ENCODE peak calls at places on chromosomes 12 and 14, in five cellular contexts. One of them, this sample, is unnamed. For H3K4me1, the result is how much of the 10 kb centered on the place peaks cover.

GRCh38 chr14:86334355-86334754 is 804.4 kb downstream of the FLRT2 start:
- DNase-seq in psoas muscle: no peak
- DNase-seq in cardiac muscle cell: no peak
- DNase-seq in CD8-positive, alpha-beta memory T cell: no peak
- DNase-seq in pancreas: no peak
- DNase-seq in this sample: no peak

GRCh38 chr12:120247183-120247582 is 18.3 kb downstream of the PXN start:
- DNase-seq in psoas muscle: no peak
- DNase-seq in cardiac muscle cell: no peak
- DNase-seq in CD8-positive, alpha-beta memory T cell: no peak
- DNase-seq in pancreas: no peak
- DNase-seq in this sample: no peak

GRCh38 chr14:50040905-50041465 is 75.4 kb downstream of the VCPKMT start:
- DNase-seq in psoas muscle: no peak
- DNase-seq in cardiac muscle cell: no peak
- DNase-seq in CD8-positive, alpha-beta memory T cell: no peak
- DNase-seq in pancreas: no peak
- DNase-seq in this sample: no peak

GRCh38 chr14:92599786-92600185 is 86.2 kb downstream of the RIN3 start:
- DNase-seq in psoas muscle: no peak
- DNase-seq in cardiac muscle cell: no peak
- DNase-seq in CD8-positive, alpha-beta memory T cell: no peak
- DNase-seq in pancreas: no peak
- DNase-seq in this sample: no peak

GRCh38 chr12:122366685-122367475 is 55.6 kb downstream of the CLIP1 start:
- DNase-seq in psoas muscle: peak
- DNase-seq in cardiac muscle cell: no peak
- DNase-seq in CD8-positive, alpha-beta memory T cell: no peak
- DNase-seq in pancreas: no peak
- DNase-seq in this sample: no peak

GRCh38 chr12:28191018-28191595 is 851 bp downstream of the CCDC91 start:
- DNase-seq in psoas muscle: peak
- DNase-seq in cardiac muscle cell: no peak
- DNase-seq in CD8-positive, alpha-beta memory T cell: peak
- DNase-seq in pancreas: peak
- DNase-seq in this sample: no peak

GRCh38 chr12:19922687-19923086 is 445.6 kb upstream of the PDE3A start:
- DNase-seq in psoas muscle: no peak
- DNase-seq in cardiac muscle cell: no peak
- DNase-seq in CD8-positive, alpha-beta memory T cell: no peak
- DNase-seq in pancreas: no peak
- DNase-seq in this sample: no peak

GRCh38 chr12:122166422-122167327 is 7.3 kb downstream of the IL31 start:
- DNase-seq in psoas muscle: no peak
- DNase-seq in cardiac muscle cell: no peak
- DNase-seq in CD8-positive, alpha-beta memory T cell: peak
- DNase-seq in pancreas: no peak
- DNase-seq in this sample: no peak

GRCh38 chr12:29455087-29455486 is 42.4 kb downstream of the OVCH1 start:
- DNase-seq in psoas muscle: no peak
- DNase-seq in cardiac muscle cell: no peak
- DNase-seq in CD8-positive, alpha-beta memory T cell: no peak
- DNase-seq in pancreas: no peak
- DNase-seq in this sample: no peak

GRCh38 chr14:105050551-105050897 is 14.7 kb downstream of the GPR132 start:
- DNase-seq in psoas muscle: no peak
- DNase-seq in cardiac muscle cell: no peak
- DNase-seq in CD8-positive, alpha-beta memory T cell: no peak
- DNase-seq in pancreas: peak
- DNase-seq in this sample: no peak

GRCh38 chr12:107318554-107318803 is 225.1 kb upstream of the CRY1 start:
- DNase-seq in psoas muscle: no peak
- DNase-seq in cardiac muscle cell: no peak
- DNase-seq in CD8-positive, alpha-beta memory T cell: no peak
- DNase-seq in pancreas: no peak
- DNase-seq in this sample: no peak

GRCh38 chr12:27610380-27610779 is 85.9 kb upstream of the REP15 start:
- DNase-seq in psoas muscle: no peak
- DNase-seq in cardiac muscle cell: no peak
- DNase-seq in CD8-positive, alpha-beta memory T cell: no peak
- DNase-seq in pancreas: no peak
- DNase-seq in this sample: no peak

GRCh38 chr12:76878899-76879709 is at the start of gene CSRP2:
- DNase-seq in psoas muscle: peak
- DNase-seq in cardiac muscle cell: peak
- DNase-seq in CD8-positive, alpha-beta memory T cell: peak
- DNase-seq in pancreas: peak
- DNase-seq in this sample: peak

GRCh38 chr12:72448805-72449204 is 176.6 kb downstream of the TRHDE start:
- DNase-seq in psoas muscle: no peak
- DNase-seq in cardiac muscle cell: no peak
- DNase-seq in CD8-positive, alpha-beta memory T cell: no peak
- DNase-seq in pancreas: no peak
- DNase-seq in this sample: no peak

GRCh38 chr14:78605065-78605762 is 435.0 kb downstream of the NRXN3 start:
- DNase-seq in psoas muscle: no peak
- DNase-seq in cardiac muscle cell: no peak
- DNase-seq in CD8-positive, alpha-beta memory T cell: no peak
- DNase-seq in pancreas: no peak
- DNase-seq in this sample: no peak

GRCh38 chr12:3314306-3314663 is 176.7 kb upstream of the PRMT8 start:
- DNase-seq in psoas muscle: no peak
- DNase-seq in cardiac muscle cell: no peak
- DNase-seq in CD8-positive, alpha-beta memory T cell: no peak
- DNase-seq in pancreas: no peak
- DNase-seq in this sample: no peak

DNA sequence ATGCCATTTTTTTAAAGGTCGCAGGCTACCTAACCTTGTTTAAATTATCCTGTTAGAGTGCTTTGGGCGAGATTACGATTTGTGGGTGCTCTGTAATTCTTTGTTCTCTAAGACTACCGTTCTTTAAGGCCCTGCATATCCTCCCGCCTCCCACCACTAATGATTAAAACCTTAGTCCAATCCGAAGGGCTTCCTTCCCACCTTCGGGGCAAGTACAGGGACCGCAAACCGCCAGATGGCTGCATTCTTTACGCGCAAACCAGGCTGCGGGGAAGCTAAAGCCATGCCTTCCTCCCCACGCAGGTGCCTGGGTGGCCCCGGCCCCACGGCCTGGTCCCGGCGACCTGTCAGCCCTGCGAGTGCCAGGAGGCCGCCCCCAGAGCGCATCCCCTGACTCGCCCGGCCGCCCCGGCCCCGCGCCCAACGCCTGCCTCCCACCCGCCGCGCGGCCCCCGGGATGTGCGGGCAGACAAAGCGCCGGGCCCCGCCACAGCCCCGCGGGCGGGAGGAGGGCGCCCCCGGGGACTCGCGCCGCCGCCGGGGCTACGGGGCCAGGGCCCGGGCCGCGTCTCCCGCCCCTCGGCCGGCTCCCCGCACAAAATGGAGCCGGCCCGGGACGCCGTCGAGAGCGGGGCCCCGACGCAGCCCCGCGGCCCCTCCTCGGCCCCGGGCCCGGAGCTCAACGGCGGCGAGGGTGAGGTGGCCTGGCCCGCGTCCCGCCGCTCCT is 672 bp downstream of the NFYB start:
- DNase-seq in psoas muscle: peak
- DNase-seq in cardiac muscle cell: peak
- DNase-seq in CD8-positive, alpha-beta memory T cell: peak
- DNase-seq in pancreas: peak
- DNase-seq in this sample: peak
- H3K4me3 ChIP-seq in psoas muscle: peak
- H3K4me3 ChIP-seq in cardiac muscle cell: peak
- H3K4me3 ChIP-seq in CD8-positive, alpha-beta memory T cell: peak
- H3K4me3 ChIP-seq in pancreas: peak
- H3K4me3 ChIP-seq in this sample: peak

GRCh38 chr14:53955234-53955556 is 1.4 kb downstream of the BMP4 start:
- DNase-seq in psoas muscle: no peak
- DNase-seq in cardiac muscle cell: no peak
- DNase-seq in CD8-positive, alpha-beta memory T cell: no peak
- DNase-seq in pancreas: no peak
- DNase-seq in this sample: no peak
- H3K4me1 ChIP-seq in psoas muscle: under half
- H3K4me1 ChIP-seq in cardiac muscle cell: under half
- H3K4me1 ChIP-seq in CD8-positive, alpha-beta memory T cell: under half
- H3K4me1 ChIP-seq in pancreas: under half
- H3K4me1 ChIP-seq in this sample: under half

GRCh38 chr14:32985881-32986280 is 47.2 kb downstream of the NPAS3 start:
- DNase-seq in psoas muscle: no peak
- DNase-seq in cardiac muscle cell: no peak
- DNase-seq in CD8-positive, alpha-beta memory T cell: no peak
- DNase-seq in pancreas: no peak
- DNase-seq in this sample: peak
- H3K27ac ChIP-seq in psoas muscle: no peak
- H3K27ac ChIP-seq in cardiac muscle cell: no peak
- H3K27ac ChIP-seq in CD8-positive, alpha-beta memory T cell: no peak
- H3K27ac ChIP-seq in pancreas: no peak
- H3K27ac ChIP-seq in this sample: no peak

GRCh38 chr14:98167702-98168101 is 1104.3 kb downstream of the BCL11B start:
- DNase-seq in psoas muscle: no peak
- DNase-seq in cardiac muscle cell: no peak
- DNase-seq in CD8-positive, alpha-beta memory T cell: peak
- DNase-seq in pancreas: no peak
- DNase-seq in this sample: no peak
- H3K4me3 ChIP-seq in psoas muscle: no peak
- H3K4me3 ChIP-seq in cardiac muscle cell: no peak
- H3K4me3 ChIP-seq in CD8-positive, alpha-beta memory T cell: peak
- H3K4me3 ChIP-seq in pancreas: no peak
- H3K4me3 ChIP-seq in this sample: no peak

GRCh38 chr14:90632451-90632850 is 183.8 kb downstream of the TTC7B start:
- DNase-seq in psoas muscle: no peak
- DNase-seq in cardiac muscle cell: no peak
- DNase-seq in CD8-positive, alpha-beta memory T cell: no peak
- DNase-seq in pancreas: no peak
- DNase-seq in this sample: no peak

GRCh38 chr14:90632868-90633267 is 183.4 kb downstream of the TTC7B start:
- DNase-seq in psoas muscle: no peak
- DNase-seq in cardiac muscle cell: no peak
- DNase-seq in CD8-positive, alpha-beta memory T cell: no peak
- DNase-seq in pancreas: no peak
- DNase-seq in this sample: no peak

GRCh38 chr14:90628825-90629224 is 187.4 kb downstream of the TTC7B start:
- DNase-seq in psoas muscle: no peak
- DNase-seq in cardiac muscle cell: no peak
- DNase-seq in CD8-positive, alpha-beta memory T cell: no peak
- DNase-seq in pancreas: no peak
- DNase-seq in this sample: peak

GRCh38 chr14:90629471-90629870 is 186.8 kb downstream of the TTC7B start:
- DNase-seq in psoas muscle: no peak
- DNase-seq in cardiac muscle cell: no peak
- DNase-seq in CD8-positive, alpha-beta memory T cell: no peak
- DNase-seq in pancreas: peak
- DNase-seq in this sample: no peak

GRCh38 chr14:90630407-90630806 is 185.8 kb downstream of the TTC7B start:
- DNase-seq in psoas muscle: no peak
- DNase-seq in cardiac muscle cell: no peak
- DNase-seq in CD8-positive, alpha-beta memory T cell: no peak
- DNase-seq in pancreas: peak
- DNase-seq in this sample: no peak
- H3K4me1 ChIP-seq in psoas muscle: half or more
- H3K4me1 ChIP-seq in cardiac muscle cell: under half
- H3K4me1 ChIP-seq in CD8-positive, alpha-beta memory T cell: under half
- H3K4me1 ChIP-seq in pancreas: under half
- H3K4me1 ChIP-seq in this sample: under half

This sample was measured in heart right ventricle.